ENCODE peak calls at places on chromosomes 2 and 18, in nine cellular contexts. One of them, this sample, is unnamed.

GRCh38 chr2:231682546-231683291 is 25.6 kb upstream of the PTMA start:
- DNase-seq in esophagus squamous epithelium: no peak
- DNase-seq in activated naive CD8-positive, alpha-beta T cell treated with anti-CD3 and anti-CD28 coated beads, Interleukin-2, amount 50 U/mL, for 16 hours: no peak
- DNase-seq in HT-29: no peak
- DNase-seq in WTC11: no peak
- DNase-seq in endodermal cell: peak
- DNase-seq in NCI-H774: no peak
- DNase-seq in H7: peak
- DNase-seq in cerebellar cortex: no peak
- DNase-seq in this sample: no peak

GRCh38 chr2:147025611-147026010 is 819.2 kb upstream of the ACVR2A start:
- DNase-seq in activated naive CD8-positive, alpha-beta T cell treated with anti-CD3 and anti-CD28 coated beads, Interleukin-2, amount 50 U/mL, for 16 hours: no peak
- DNase-seq in H7: no peak
- DNase-seq in cerebellar cortex: no peak
- DNase-seq in WTC11: no peak
- DNase-seq in HT-29: no peak
- DNase-seq in NCI-H774: no peak
- DNase-seq in esophagus squamous epithelium: no peak
- DNase-seq in endodermal cell: no peak
- DNase-seq in this sample: no peak

GRCh38 chr18:47736376-47737140 is 193.9 kb downstream of the SMAD2 start:
- DNase-seq in endodermal cell: peak
- DNase-seq in WTC11: no peak
- DNase-seq in H7: no peak
- DNase-seq in HT-29: no peak
- DNase-seq in activated naive CD8-positive, alpha-beta T cell treated with anti-CD3 and anti-CD28 coated beads, Interleukin-2, amount 50 U/mL, for 16 hours: no peak
- DNase-seq in cerebellar cortex: no peak
- DNase-seq in NCI-H774: no peak
- DNase-seq in esophagus squamous epithelium: no peak
- DNase-seq in this sample: peak

GRCh38 chr2:85353876-85354285 is 447 bp downstream of the RETSAT start:
- DNase-seq in NCI-H774: no peak
- DNase-seq in H7: no peak
- DNase-seq in WTC11: no peak
- DNase-seq in esophagus squamous epithelium: no peak
- DNase-seq in endodermal cell: no peak
- DNase-seq in activated naive CD8-positive, alpha-beta T cell treated with anti-CD3 and anti-CD28 coated beads, Interleukin-2, amount 50 U/mL, for 16 hours: no peak
- DNase-seq in HT-29: peak
- DNase-seq in cerebellar cortex: peak
- DNase-seq in this sample: no peak

GRCh38 chr18:49046125-49046524 is 95.4 kb upstream of the SMAD7 start:
- DNase-seq in esophagus squamous epithelium: no peak
- DNase-seq in NCI-H774: no peak
- DNase-seq in WTC11: no peak
- DNase-seq in HT-29: no peak
- DNase-seq in cerebellar cortex: no peak
- DNase-seq in endodermal cell: no peak
- DNase-seq in activated naive CD8-positive, alpha-beta T cell treated with anti-CD3 and anti-CD28 coated beads, Interleukin-2, amount 50 U/mL, for 16 hours: no peak
- DNase-seq in H7: no peak
- DNase-seq in this sample: no peak

GRCh38 chr2:242011991-242012764 is 142.6 kb downstream of the RTP5 start:
- DNase-seq in NCI-H774: no peak
- DNase-seq in HT-29: no peak
- DNase-seq in endodermal cell: no peak
- DNase-seq in H7: no peak
- DNase-seq in cerebellar cortex: no peak
- DNase-seq in activated naive CD8-positive, alpha-beta T cell treated with anti-CD3 and anti-CD28 coated beads, Interleukin-2, amount 50 U/mL, for 16 hours: no peak
- DNase-seq in WTC11: no peak
- DNase-seq in esophagus squamous epithelium: no peak
- DNase-seq in this sample: peak

GRCh38 chr2:150125708-150126107 is 361.8 kb downstream of the RND3 start:
- DNase-seq in HT-29: peak
- DNase-seq in cerebellar cortex: no peak
- DNase-seq in activated naive CD8-positive, alpha-beta T cell treated with anti-CD3 and anti-CD28 coated beads, Interleukin-2, amount 50 U/mL, for 16 hours: no peak
- DNase-seq in esophagus squamous epithelium: no peak
- DNase-seq in NCI-H774: no peak
- DNase-seq in WTC11: no peak
- DNase-seq in H7: no peak
- DNase-seq in endodermal cell: peak
- DNase-seq in this sample: no peak

GRCh38 chr2:196745711-196746110 is 53.8 kb downstream of the GTF3C3 start:
- DNase-seq in endodermal cell: no peak
- DNase-seq in cerebellar cortex: no peak
- DNase-seq in WTC11: no peak
- DNase-seq in NCI-H774: no peak
- DNase-seq in HT-29: no peak
- DNase-seq in activated naive CD8-positive, alpha-beta T cell treated with anti-CD3 and anti-CD28 coated beads, Interleukin-2, amount 50 U/mL, for 16 hours: no peak
- DNase-seq in H7: no peak
- DNase-seq in esophagus squamous epithelium: no peak
- DNase-seq in this sample: no peak

GRCh38 chr2:142515493-142515892 is 362.0 kb upstream of the KYNU start:
- DNase-seq in HT-29: no peak
- DNase-seq in esophagus squamous epithelium: no peak
- DNase-seq in endodermal cell: no peak
- DNase-seq in NCI-H774: no peak
- DNase-seq in activated naive CD8-positive, alpha-beta T cell treated with anti-CD3 and anti-CD28 coated beads, Interleukin-2, amount 50 U/mL, for 16 hours: no peak
- DNase-seq in cerebellar cortex: no peak
- DNase-seq in WTC11: no peak
- DNase-seq in H7: no peak
- DNase-seq in this sample: no peak

GRCh38 chr2:23925702-23926288 is 1.1 kb downstream of the ATAD2B start:
- DNase-seq in WTC11: no peak
- DNase-seq in cerebellar cortex: peak
- DNase-seq in HT-29: peak
- DNase-seq in activated naive CD8-positive, alpha-beta T cell treated with anti-CD3 and anti-CD28 coated beads, Interleukin-2, amount 50 U/mL, for 16 hours: no peak
- DNase-seq in endodermal cell: no peak
- DNase-seq in H7: peak
- DNase-seq in esophagus squamous epithelium: peak
- DNase-seq in NCI-H774: no peak
- DNase-seq in this sample: peak

GRCh38 chr2:121529439-121530209 is 1.1 kb upstream of the RNU4ATAC start:
- DNase-seq in H7: peak
- DNase-seq in NCI-H774: peak
- DNase-seq in endodermal cell: no peak
- DNase-seq in esophagus squamous epithelium: no peak
- DNase-seq in cerebellar cortex: peak
- DNase-seq in HT-29: no peak
- DNase-seq in WTC11: no peak
- DNase-seq in activated naive CD8-positive, alpha-beta T cell treated with anti-CD3 and anti-CD28 coated beads, Interleukin-2, amount 50 U/mL, for 16 hours: no peak
- DNase-seq in this sample: peak

GRCh38 chr2:217729426-217730058 is 273.3 kb downstream of the TNS1 start:
- DNase-seq in WTC11: no peak
- DNase-seq in H7: no peak
- DNase-seq in HT-29: no peak
- DNase-seq in esophagus squamous epithelium: no peak
- DNase-seq in endodermal cell: no peak
- DNase-seq in cerebellar cortex: peak
- DNase-seq in NCI-H774: no peak
- DNase-seq in activated naive CD8-positive, alpha-beta T cell treated with anti-CD3 and anti-CD28 coated beads, Interleukin-2, amount 50 U/mL, for 16 hours: no peak
- DNase-seq in this sample: no peak

GRCh38 chr2:193841389-193842150 is 1646.8 kb upstream of the TMEFF2 start:
- DNase-seq in endodermal cell: no peak
- DNase-seq in cerebellar cortex: no peak
- DNase-seq in WTC11: no peak
- DNase-seq in activated naive CD8-positive, alpha-beta T cell treated with anti-CD3 and anti-CD28 coated beads, Interleukin-2, amount 50 U/mL, for 16 hours: no peak
- DNase-seq in HT-29: no peak
- DNase-seq in NCI-H774: no peak
- DNase-seq in esophagus squamous epithelium: no peak
- DNase-seq in H7: no peak
- DNase-seq in this sample: no peak

GRCh38 chr2:173358617-173359016 is 3.9 kb downstream of the CDCA7 start:
- DNase-seq in NCI-H774: no peak
- DNase-seq in activated naive CD8-positive, alpha-beta T cell treated with anti-CD3 and anti-CD28 coated beads, Interleukin-2, amount 50 U/mL, for 16 hours: no peak
- DNase-seq in H7: no peak
- DNase-seq in WTC11: no peak
- DNase-seq in HT-29: no peak
- DNase-seq in cerebellar cortex: no peak
- DNase-seq in esophagus squamous epithelium: no peak
- DNase-seq in endodermal cell: no peak
- DNase-seq in this sample: no peak

GRCh38 chr2:64574871-64575270 is 50.7 kb downstream of the AFTPH start:
- DNase-seq in cerebellar cortex: no peak
- DNase-seq in NCI-H774: no peak
- DNase-seq in H7: no peak
- DNase-seq in endodermal cell: no peak
- DNase-seq in esophagus squamous epithelium: no peak
- DNase-seq in activated naive CD8-positive, alpha-beta T cell treated with anti-CD3 and anti-CD28 coated beads, Interleukin-2, amount 50 U/mL, for 16 hours: no peak
- DNase-seq in WTC11: no peak
- DNase-seq in HT-29: no peak
- DNase-seq in this sample: no peak

GRCh38 chr2:67945976-67946375 is 116.8 kb downstream of the C1D start:
- DNase-seq in H7: no peak
- DNase-seq in esophagus squamous epithelium: no peak
- DNase-seq in cerebellar cortex: no peak
- DNase-seq in NCI-H774: no peak
- DNase-seq in endodermal cell: no peak
- DNase-seq in WTC11: no peak
- DNase-seq in HT-29: no peak
- DNase-seq in activated naive CD8-positive, alpha-beta T cell treated with anti-CD3 and anti-CD28 coated beads, Interleukin-2, amount 50 U/mL, for 16 hours: no peak
- DNase-seq in this sample: no peak

GRCh38 chr2:13227543-13227942 is 510.8 kb downstream of the TRIB2 start:
- DNase-seq in HT-29: no peak
- DNase-seq in esophagus squamous epithelium: no peak
- DNase-seq in H7: no peak
- DNase-seq in WTC11: no peak
- DNase-seq in cerebellar cortex: no peak
- DNase-seq in endodermal cell: no peak
- DNase-seq in NCI-H774: peak
- DNase-seq in activated naive CD8-positive, alpha-beta T cell treated with anti-CD3 and anti-CD28 coated beads, Interleukin-2, amount 50 U/mL, for 16 hours: no peak
- DNase-seq in this sample: no peak

GRCh38 chr2:226915846-226916360 is 80.0 kb downstream of the RHBDD1 start:
- DNase-seq in endodermal cell: no peak
- DNase-seq in esophagus squamous epithelium: no peak
- DNase-seq in WTC11: no peak
- DNase-seq in HT-29: no peak
- DNase-seq in NCI-H774: no peak
- DNase-seq in activated naive CD8-positive, alpha-beta T cell treated with anti-CD3 and anti-CD28 coated beads, Interleukin-2, amount 50 U/mL, for 16 hours: no peak
- DNase-seq in H7: no peak
- DNase-seq in cerebellar cortex: no peak
- DNase-seq in this sample: no peak

GRCh38 chr2:135063210-135063609 is 11.1 kb downstream of the RAB3GAP1 start:
- DNase-seq in WTC11: no peak
- DNase-seq in NCI-H774: no peak
- DNase-seq in HT-29: no peak
- DNase-seq in H7: no peak
- DNase-seq in cerebellar cortex: no peak
- DNase-seq in endodermal cell: no peak
- DNase-seq in esophagus squamous epithelium: no peak
- DNase-seq in activated naive CD8-positive, alpha-beta T cell treated with anti-CD3 and anti-CD28 coated beads, Interleukin-2, amount 50 U/mL, for 16 hours: no peak
- DNase-seq in this sample: no peak

GRCh38 chr18:8767356-8767755 is 62.0 kb downstream of the MTCL1 start:
- DNase-seq in cerebellar cortex: no peak
- DNase-seq in WTC11: no peak
- DNase-seq in esophagus squamous epithelium: no peak
- DNase-seq in NCI-H774: no peak
- DNase-seq in H7: no peak
- DNase-seq in endodermal cell: no peak
- DNase-seq in activated naive CD8-positive, alpha-beta T cell treated with anti-CD3 and anti-CD28 coated beads, Interleukin-2, amount 50 U/mL, for 16 hours: no peak
- DNase-seq in HT-29: no peak
- DNase-seq in this sample: no peak

GRCh38 chr2:100840519-100840918 is 20.6 kb downstream of the NPAS2 start:
- DNase-seq in H7: no peak
- DNase-seq in endodermal cell: no peak
- DNase-seq in WTC11: no peak
- DNase-seq in HT-29: no peak
- DNase-seq in cerebellar cortex: no peak
- DNase-seq in activated naive CD8-positive, alpha-beta T cell treated with anti-CD3 and anti-CD28 coated beads, Interleukin-2, amount 50 U/mL, for 16 hours: no peak
- DNase-seq in NCI-H774: no peak
- DNase-seq in esophagus squamous epithelium: no peak
- DNase-seq in this sample: no peak

GRCh38 chr18:35345460-35345921 is 1.3 kb upstream of the ZNF24 start:
- DNase-seq in HT-29: no peak
- DNase-seq in endodermal cell: no peak
- DNase-seq in activated naive CD8-positive, alpha-beta T cell treated with anti-CD3 and anti-CD28 coated beads, Interleukin-2, amount 50 U/mL, for 16 hours: no peak
- DNase-seq in H7: peak
- DNase-seq in esophagus squamous epithelium: no peak
- DNase-seq in cerebellar cortex: peak
- DNase-seq in NCI-H774: peak
- DNase-seq in WTC11: no peak
- DNase-seq in this sample: no peak

GRCh38 chr18:13284330-13285027 is 65.9 kb downstream of the LDLRAD4 start:
- DNase-seq in WTC11: no peak
- DNase-seq in activated naive CD8-positive, alpha-beta T cell treated with anti-CD3 and anti-CD28 coated beads, Interleukin-2, amount 50 U/mL, for 16 hours: no peak
- DNase-seq in NCI-H774: no peak
- DNase-seq in H7: peak
- DNase-seq in HT-29: no peak
- DNase-seq in cerebellar cortex: peak
- DNase-seq in endodermal cell: no peak
- DNase-seq in esophagus squamous epithelium: no peak
- DNase-seq in this sample: no peak

GRCh38 chr2:169659314-169659713 is 34.9 kb downstream of the CFAP210 start:
- DNase-seq in esophagus squamous epithelium: no peak
- DNase-seq in activated naive CD8-positive, alpha-beta T cell treated with anti-CD3 and anti-CD28 coated beads, Interleukin-2, amount 50 U/mL, for 16 hours: no peak
- DNase-seq in NCI-H774: no peak
- DNase-seq in WTC11: no peak
- DNase-seq in cerebellar cortex: no peak
- DNase-seq in endodermal cell: no peak
- DNase-seq in HT-29: no peak
- DNase-seq in H7: no peak
- DNase-seq in this sample: no peak

GRCh38 chr2:219512524-219513216 is 1.6 kb upstream of the ASIC4 start:
- DNase-seq in WTC11: no peak
- DNase-seq in NCI-H774: no peak
- DNase-seq in activated naive CD8-positive, alpha-beta T cell treated with anti-CD3 and anti-CD28 coated beads, Interleukin-2, amount 50 U/mL, for 16 hours: no peak
- DNase-seq in endodermal cell: peak
- DNase-seq in cerebellar cortex: no peak
- DNase-seq in HT-29: no peak
- DNase-seq in H7: peak
- DNase-seq in esophagus squamous epithelium: no peak
- DNase-seq in this sample: no peak

GRCh38 chr2:136347976-136348375 is 230.0 kb upstream of the CXCR4 start:
- DNase-seq in activated naive CD8-positive, alpha-beta T cell treated with anti-CD3 and anti-CD28 coated beads, Interleukin-2, amount 50 U/mL, for 16 hours: no peak
- DNase-seq in WTC11: no peak
- DNase-seq in endodermal cell: no peak
- DNase-seq in esophagus squamous epithelium: no peak
- DNase-seq in cerebellar cortex: no peak
- DNase-seq in NCI-H774: no peak
- DNase-seq in HT-29: no peak
- DNase-seq in H7: no peak
- DNase-seq in this sample: no peak

GRCh38 chr18:55779461-55779710 is 191.4 kb upstream of the TCF4 start:
- DNase-seq in cerebellar cortex: no peak
- DNase-seq in endodermal cell: no peak
- DNase-seq in HT-29: no peak
- DNase-seq in NCI-H774: no peak
- DNase-seq in H7: peak
- DNase-seq in activated naive CD8-positive, alpha-beta T cell treated with anti-CD3 and anti-CD28 coated beads, Interleukin-2, amount 50 U/mL, for 16 hours: no peak
- DNase-seq in WTC11: peak
- DNase-seq in esophagus squamous epithelium: no peak
- DNase-seq in this sample: peak

GRCh38 chr2:113124181-113124961 is 3.0 kb upstream of the IL1RN start:
- DNase-seq in H7: no peak
- DNase-seq in endodermal cell: no peak
- DNase-seq in esophagus squamous epithelium: no peak
- DNase-seq in NCI-H774: no peak
- DNase-seq in cerebellar cortex: no peak
- DNase-seq in HT-29: peak
- DNase-seq in activated naive CD8-positive, alpha-beta T cell treated with anti-CD3 and anti-CD28 coated beads, Interleukin-2, amount 50 U/mL, for 16 hours: no peak
- DNase-seq in WTC11: no peak
- DNase-seq in this sample: peak

GRCh38 chr18:76177160-76177559 is 317.9 kb downstream of the ZNF516 start:
- DNase-seq in endodermal cell: no peak
- DNase-seq in NCI-H774: no peak
- DNase-seq in H7: no peak
- DNase-seq in HT-29: no peak
- DNase-seq in esophagus squamous epithelium: no peak
- DNase-seq in WTC11: no peak
- DNase-seq in activated naive CD8-positive, alpha-beta T cell treated with anti-CD3 and anti-CD28 coated beads, Interleukin-2, amount 50 U/mL, for 16 hours: no peak
- DNase-seq in cerebellar cortex: no peak
- DNase-seq in this sample: no peak

GRCh38 chr2:104406273-104406726 is 447.6 kb upstream of the POU3F3 start:
- DNase-seq in NCI-H774: peak
- DNase-seq in HT-29: peak
- DNase-seq in activated naive CD8-positive, alpha-beta T cell treated with anti-CD3 and anti-CD28 coated beads, Interleukin-2, amount 50 U/mL, for 16 hours: no peak
- DNase-seq in WTC11: no peak
- DNase-seq in cerebellar cortex: peak
- DNase-seq in H7: no peak
- DNase-seq in endodermal cell: no peak
- DNase-seq in esophagus squamous epithelium: no peak
- DNase-seq in this sample: no peak

GRCh38 chr18:24271381-24272331 is 126.0 kb downstream of the OSBPL1A start:
- DNase-seq in HT-29: peak
- DNase-seq in activated naive CD8-positive, alpha-beta T cell treated with anti-CD3 and anti-CD28 coated beads, Interleukin-2, amount 50 U/mL, for 16 hours: no peak
- DNase-seq in endodermal cell: peak
- DNase-seq in NCI-H774: peak
- DNase-seq in esophagus squamous epithelium: no peak
- DNase-seq in H7: peak
- DNase-seq in WTC11: peak
- DNase-seq in cerebellar cortex: peak
- DNase-seq in this sample: peak

This sample was measured in islet precursor cell.